ENCODE peak calls at places on chromosome 5, in ten cellular contexts. Y is GM23338, S is esophagus muscularis mucosa, L is HepG2, D is HCT116, R is breast epithelium, G is upper lobe of left lung, H is sigmoid colon, A is GM12878, U is prostate gland. X is an unnamed sample.

GRCh38 chr5:100623719-100624118 is 88.5 kb downstream of the FAM174A start:
- DNase-seq in U (no peak), L (no peak), G (no peak), Y (peak; percentile 27), S (no peak), R (no peak), A (no peak), D (no peak), H (no peak), X (no peak)

GRCh38 chr5:122311888-122312669 is at the start of gene SNCAIP:
- DNase-seq in U (peak; percentile 31), R (no peak), L (no peak), A (no peak), Y (peak; percentile 74), S (no peak), H (peak; percentile 78), D (no peak), G (peak; percentile 92), X (peak; percentile 80)

GRCh38 chr5:9054821-9055589 is 490.9 kb downstream of the SEMA5A start:
- DNase-seq in S (peak; percentile 55), H (no peak), D (no peak), G (no peak), Y (no peak), A (no peak), U (no peak), R (no peak), L (no peak), X (no peak)

GRCh38 chr5:103114440-103114839 is 5.5 kb downstream of the GIN1 start:
- DNase-seq in R (no peak), S (no peak), G (no peak), Y (no peak), U (no peak), H (no peak), D (no peak), A (no peak), L (no peak), X (no peak)

GRCh38 chr5:36370073-36370472 is 68.4 kb upstream of the RANBP3L start:
- DNase-seq in R (no peak), Y (no peak), A (no peak), D (no peak), L (no peak), G (no peak), H (no peak), S (no peak), U (no peak), X (no peak)

GRCh38 chr5:91651704-91652103 is 268.6 kb upstream of the ARRDC3 start:
- DNase-seq in S (no peak), A (no peak), R (no peak), L (no peak), H (no peak), G (peak; percentile 1), U (no peak), D (no peak), Y (no peak), X (no peak)

GRCh38 chr5:146877783-146878470 is 630 bp downstream of the PPP2R2B start:
- DNase-seq in S (no peak), Y (peak; percentile 76), R (no peak), H (no peak), A (no peak), D (no peak), G (peak; percentile 83), L (no peak), U (no peak), X (peak; percentile 82)

GRCh38 chr5:158074992-158075769 is 216.2 kb upstream of the CLINT1 start:
- DNase-seq in L (peak; percentile 10), U (peak; percentile 16), H (peak; percentile 77), S (peak; percentile 94), G (no peak), A (no peak), R (peak; percentile 53), Y (peak; percentile 81), D (peak; percentile 42), X (no peak)

DNA sequence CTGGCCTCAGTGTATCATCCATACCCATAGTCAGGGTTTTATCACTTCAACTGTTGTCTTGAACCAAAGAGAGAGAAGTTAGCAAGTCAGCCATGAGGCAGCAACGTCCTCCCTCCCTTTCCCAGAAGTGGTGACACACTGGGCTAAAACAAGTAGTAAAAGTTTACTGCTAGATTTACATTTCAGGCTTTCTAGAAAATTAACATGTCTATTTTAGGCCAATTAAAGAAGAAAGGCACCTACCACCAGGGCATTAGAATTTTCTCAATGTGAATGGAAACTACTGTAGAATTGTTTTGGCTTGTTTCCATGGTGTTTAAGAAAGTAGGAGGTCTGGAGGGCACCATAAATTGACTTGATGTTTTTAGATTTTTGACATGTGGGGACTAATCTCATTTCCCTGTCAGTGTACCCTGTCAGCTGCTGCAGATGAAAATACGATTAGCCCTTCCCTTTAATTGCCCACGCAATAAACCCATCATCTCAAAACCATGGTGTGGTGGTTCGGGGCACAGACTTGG is 121.8 kb upstream of the ELL2 start:
- DNase-seq in G (no peak), D (no peak), R (no peak), Y (peak; percentile 75), H (no peak), U (no peak), L (no peak), S (no peak), A (no peak), X (no peak)
- H3K4me1 ChIP-seq in G (no peaks in the 10 kb centered on the region), D (peaks cover 30% of the 10 kb centered on the region), R (no peaks in the 10 kb centered on the region), Y (peaks cover 39% of the 10 kb centered on the region), H (no peaks in the 10 kb centered on the region), U (no peaks in the 10 kb centered on the region), L (peaks cover 35% of the 10 kb centered on the region), S (peaks cover 4% of the 10 kb centered on the region), A (no peaks in the 10 kb centered on the region), X (no peaks in the 10 kb centered on the region)

GRCh38 chr5:43309122-43309521 is 4.1 kb downstream of the HMGCS1 start:
- DNase-seq in G (no peak), H (no peak), L (no peak), R (no peak), S (no peak), A (no peak), U (no peak), D (no peak), Y (peak; percentile 22), X (no peak)

GRCh38 chr5:43304520-43304919 is 8.7 kb downstream of the HMGCS1 start:
- DNase-seq in R (no peak), H (no peak), L (no peak), S (no peak), A (peak; percentile 24), D (no peak), U (no peak), Y (no peak), G (no peak), X (no peak)

GRCh38 chr5:43303242-43303641 is 10.0 kb downstream of the HMGCS1 start:
- DNase-seq in L (no peak), R (no peak), H (no peak), U (no peak), G (no peak), A (no peak), D (no peak), S (no peak), Y (no peak), X (no peak)

GRCh38 chr5:43309657-43310056 is 3.6 kb downstream of the HMGCS1 start:
- DNase-seq in S (no peak), U (peak; percentile 59), L (no peak), R (no peak), Y (no peak), A (no peak), D (no peak), G (no peak), H (no peak), X (no peak)

DNA sequence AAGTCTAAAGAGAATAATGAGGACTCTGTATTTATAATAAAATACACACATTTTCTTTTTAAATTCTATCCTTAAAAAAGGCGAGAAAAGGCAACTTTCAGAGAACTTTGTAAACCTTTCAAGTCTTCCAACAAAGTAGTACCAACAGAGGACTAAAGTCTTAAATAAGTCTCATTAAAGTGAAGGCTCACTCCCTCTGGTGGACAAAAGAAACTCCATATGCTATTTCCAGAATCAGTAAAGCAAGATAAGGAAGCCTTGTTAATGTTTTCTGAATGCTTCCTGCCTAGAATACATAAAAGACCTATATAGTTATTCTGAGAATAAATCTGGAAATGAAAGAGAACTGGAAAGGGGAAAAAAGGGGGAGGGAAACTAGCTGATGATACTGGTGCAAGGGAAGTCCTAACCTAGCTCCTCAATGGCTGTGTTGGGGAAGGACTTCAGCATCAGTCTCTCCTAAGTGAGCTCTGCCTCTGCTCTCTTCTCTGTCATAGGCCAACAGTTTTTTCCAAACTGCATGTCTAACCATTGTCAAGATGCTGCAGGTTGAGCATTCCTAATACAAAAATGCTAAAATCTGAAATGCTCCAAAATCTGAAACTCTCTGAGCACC is 7.2 kb downstream of the HMGCS1 start:
- DNase-seq in S (no peak), D (peak; percentile 41), G (no peak), A (peak; percentile 30), L (peak; percentile 70), H (no peak), Y (peak; percentile 79), U (peak; percentile 50), R (no peak), X (no peak)
- TF ChIP-seq CTCF in S (peak; percentile 66), D (peak; percentile 57), G (peak; percentile 50), A (peak; percentile 56), L (peak; percentile 46), H (peak; percentile 9), Y (peak; percentile 50), U (peak; percentile 76), R (peak; percentile 49), X (no peak)

GRCh38 chr5:139291051-139291450 is 2.5 kb upstream of the MATR3 start:
- DNase-seq in U (no peak), S (no peak), R (no peak), L (no peak), D (no peak), Y (no peak), A (no peak), H (no peak), G (no peak), X (no peak)

GRCh38 chr5:139284295-139284694 is 9.2 kb upstream of the MATR3 start:
- DNase-seq in L (no peak), G (no peak), H (no peak), Y (no peak), R (no peak), D (no peak), A (no peak), S (no peak), U (no peak), X (no peak)

GRCh38 chr5:139283252-139284166 is 10.0 kb upstream of the MATR3 start:
- DNase-seq in Y (no peak), G (no peak), L (no peak), A (no peak), D (no peak), U (no peak), H (no peak), R (no peak), S (no peak), X (no peak)

GRCh38 chr5:139285651-139286392 is 7.7 kb upstream of the MATR3 start:
- DNase-seq in H (no peak), D (no peak), R (no peak), G (no peak), S (peak; percentile 26), A (no peak), U (no peak), Y (no peak), L (no peak), X (no peak)

DNA sequence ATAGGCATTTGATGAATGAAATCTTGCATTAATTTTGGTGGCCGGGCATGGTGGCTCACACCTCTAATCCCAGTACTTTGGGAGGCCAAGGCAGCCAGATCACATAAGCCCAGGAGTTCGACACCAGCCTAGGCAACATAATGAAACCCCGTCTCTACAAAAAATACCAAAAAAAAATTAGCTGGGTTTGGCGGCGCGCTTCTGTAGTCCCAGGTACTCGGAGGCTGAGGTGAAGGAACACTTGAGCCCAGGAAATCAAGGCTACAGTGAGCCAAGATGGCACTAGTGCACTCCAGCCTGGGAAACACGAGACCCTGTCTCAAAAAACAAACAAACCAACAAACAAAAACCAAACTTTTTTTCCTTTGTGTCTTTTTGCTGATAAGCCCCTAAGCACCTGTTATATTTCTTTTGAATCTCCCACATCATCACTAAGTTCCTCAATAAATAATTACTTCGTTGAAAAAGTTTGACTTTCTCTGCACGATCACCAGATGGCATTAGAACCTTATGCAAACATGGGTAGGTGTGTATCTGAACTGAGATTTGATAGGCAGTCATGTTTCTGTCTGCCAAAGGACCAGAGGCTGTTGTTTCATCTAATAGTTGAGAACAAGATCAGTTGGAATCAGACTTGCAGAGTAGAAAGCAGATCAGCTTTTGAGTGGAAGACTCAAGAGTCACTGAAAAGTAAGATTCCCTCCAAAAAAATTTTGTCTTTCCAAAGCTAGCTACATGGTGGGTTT is 5.5 kb upstream of the MATR3 start:
- DNase-seq in S (peak; percentile 60), R (no peak), U (no peak), L (no peak), H (no peak), G (no peak), A (no peak), Y (no peak), D (no peak), X (no peak)
- TF ChIP-seq POLR2AphosphoS5 in S (no peak), R (no peak), U (peak; percentile 75), L (peak; percentile 36), H (no peak), G (no peak), A (no peak), Y (peak; percentile 64), D (no peak), X (no peak)

GRCh38 chr5:172801184-172801671 is 30.2 kb upstream of the DUSP1 start:
- DNase-seq in G (no peak), L (peak; percentile 60), D (no peak), U (no peak), H (no peak), R (no peak), A (no peak), S (no peak), Y (no peak), X (no peak)
- H3K4me1 ChIP-seq in G (peaks cover 55% of the 10 kb centered on the region), L (peaks cover 73% of the 10 kb centered on the region), D (peaks cover 50% of the 10 kb centered on the region), U (no peaks in the 10 kb centered on the region), H (peaks cover under 1% of the 10 kb centered on the region), R (no peaks in the 10 kb centered on the region), A (peaks cover 6% of the 10 kb centered on the region), S (peaks cover 36% of the 10 kb centered on the region), Y (peaks cover 8% of the 10 kb centered on the region), X (peaks cover 10% of the 10 kb centered on the region)

X was measured in spleen.